ENCODE peak calls at places on chromosomes 1 and 21, in ten cellular contexts. D, Y, U, Z, M, T, V, N, J and Q are unnamed samples.

GRCh38 chr1:193221641-193222040 is 35.2 kb upstream of the B3GALT2 start:
- DNase-seq in M (no peak), U (no peak), T (no peak), Y (no peak), Z (no peak), N (no peak), V (no peak), J (no peak), D (no peak), Q (no peak)

GRCh38 chr1:32696041-32696440 is 6.5 kb downstream of the SYNC start:
- DNase-seq in N (no peak), M (no peak), Y (no peak), U (no peak), Z (no peak), V (no peak), T (no peak), J (no peak), D (no peak), Q (no peak)

GRCh38 chr21:38771536-38771935 is 34.2 kb upstream of the ETS2 start:
- DNase-seq in T (no peak), U (no peak), V (no peak), Y (no peak), J (no peak), M (no peak), Z (no peak), N (no peak), D (no peak), Q (no peak)

GRCh38 chr1:234553241-234554156 is 56.5 kb downstream of the IRF2BP2 start:
- DNase-seq in N (no peak), U (no peak), T (no peak), V (no peak), M (no peak), Z (no peak), D (no peak), J (no peak), Y (no peak), Q (peak; percentile 94)

GRCh38 chr1:235938714-235939487 is 72.2 kb upstream of the LYST start:
- DNase-seq in Z (no peak), Y (no peak), M (no peak), T (no peak), J (no peak), D (no peak), N (no peak), U (no peak), V (no peak), Q (no peak)

GRCh38 chr1:157969693-157970485 is 23.6 kb upstream of the KIRREL1 start:
- DNase-seq in N (peak; percentile 49), U (no peak), T (peak; percentile 79), J (no peak), V (peak; percentile 81), Z (peak; percentile 45), M (peak; percentile 56), Y (no peak), D (no peak), Q (no peak)

GRCh38 chr1:45177452-45177851 is 29.0 kb downstream of the ZSWIM5 start:
- DNase-seq in J (no peak), T (no peak), M (no peak), Y (no peak), V (no peak), N (no peak), D (no peak), U (no peak), Z (no peak), Q (no peak)

GRCh38 chr1:156870734-156871133 is 10.1 kb downstream of the NTRK1 start:
- DNase-seq in Z (no peak), D (no peak), T (no peak), U (no peak), M (peak; percentile 76), V (peak; percentile 92), J (no peak), Y (no peak), N (no peak), Q (peak; percentile 50)

GRCh38 chr1:20551945-20552727 is at the start of gene FAM43B:
- DNase-seq in T (no peak), N (no peak), Y (no peak), D (no peak), M (no peak), J (peak; percentile 44), V (no peak), U (no peak), Z (peak; percentile 67), Q (no peak)